ENCODE peak calls at places on chromosomes 11 and 22, in seven cellular contexts. B, K, Q, U, D, H and N are unnamed samples.

GRCh38 chr11:26993965-26994446 is at the start of gene FIBIN:
- DNase-seq in B (no peak), K (no peak), Q (peak; percentile 48), U (no peak), D (no peak), H (peak; percentile 78), N (no peak)

GRCh38 chr22:17774206-17774927 is at the start of gene BID:
- DNase-seq in B (peak; percentile 29), K (peak; percentile 72), Q (peak; percentile 46), U (peak; percentile 72), D (no peak), H (peak; percentile 23), N (no peak)

GRCh38 chr22:26656896-26657851 is at the start of gene MIAT:
- DNase-seq in B (peak; percentile 55), K (peak; percentile 34), Q (peak; percentile 24), U (no peak), D (no peak), H (no peak), N (no peak)

GRCh38 chr11:120663142-120663541 is 151.6 kb downstream of the GRIK4 start:
- DNase-seq in B (no peak), K (no peak), Q (no peak), U (no peak), D (no peak), H (no peak), N (no peak)

GRCh38 chr11:130897262-130898182 is 18.8 kb downstream of the SNX19 start:
- DNase-seq in B (no peak), K (peak; percentile 31), Q (peak; percentile 81), U (no peak), D (peak; percentile 62), H (peak; percentile 94), N (peak; percentile 40)

GRCh38 chr11:6579681-6580080 is 23.7 kb downstream of the RRP8 start:
- DNase-seq in B (no peak), K (no peak), Q (no peak), U (no peak), D (no peak), H (no peak), N (no peak)

GRCh38 chr22:36365020-36365411 is 22.8 kb downstream of the MYH9 start:
- DNase-seq in B (peak; percentile 90), K (peak; percentile 67), Q (peak; percentile 99), U (peak; percentile 77), D (peak; percentile 91), H (peak; percentile 93), N (peak; percentile 71)

GRCh38 chr22:20937794-20938148 is 20.6 kb downstream of the CRKL start:
- DNase-seq in B (no peak), K (no peak), Q (no peak), U (no peak), D (no peak), H (no peak), N (no peak)

GRCh38 chr11:66336234-66337102 is at the start of gene RIN1:
- DNase-seq in B (peak; percentile 59), K (peak; percentile 81), Q (peak; percentile 100), U (peak; percentile 52), D (peak; percentile 98), H (peak; percentile 96), N (peak; percentile 99)

GRCh38 chr22:38871360-38872171 is 450 bp downstream of the CBX6 start:
- DNase-seq in B (no peak), K (no peak), Q (peak; percentile 30), U (no peak), D (no peak), H (no peak), N (no peak)

GRCh38 chr11:100774859-100775258 is 87.8 kb downstream of the ARHGAP42 start:
- DNase-seq in B (no peak), K (no peak), Q (no peak), U (no peak), D (no peak), H (no peak), N (no peak)

GRCh38 chr11:134228625-134229024 is 4.2 kb downstream of the VPS26B start:
- DNase-seq in B (peak; percentile 50), K (no peak), Q (peak; percentile 80), U (peak; percentile 85), D (no peak), H (no peak), N (no peak)

GRCh38 chr11:59197990-59198389 is 14.7 kb downstream of the MPEG1 start:
- DNase-seq in B (no peak), K (no peak), Q (no peak), U (no peak), D (no peak), H (no peak), N (peak; percentile 23)

GRCh38 chr22:30040499-30041055 is 39.7 kb upstream of the HORMAD2 start:
- DNase-seq in B (no peak), K (no peak), Q (no peak), U (no peak), D (no peak), H (no peak), N (no peak)

GRCh38 chr11:125141686-125142535 is 22.6 kb upstream of the PKNOX2 start:
- DNase-seq in B (peak; percentile 21), K (no peak), Q (peak; percentile 32), U (peak; percentile 62), D (no peak), H (peak; percentile 40), N (no peak)

GRCh38 chr11:126311464-126312291 is 7.8 kb downstream of the DCPS start:
- DNase-seq in B (no peak), K (no peak), Q (no peak), U (no peak), D (no peak), H (no peak), N (no peak)

GRCh38 chr22:49087716-49088660 is 739.7 kb downstream of the BRD1 start:
- DNase-seq in B (no peak), K (no peak), Q (no peak), U (no peak), D (no peak), H (no peak), N (no peak)

GRCh38 chr11:27388869-27389268 is 25.9 kb upstream of the CCDC34 start:
- DNase-seq in B (no peak), K (no peak), Q (no peak), U (no peak), D (no peak), H (no peak), N (no peak)

GRCh38 chr22:33210129-33210784 is 152.1 kb upstream of the SYN3 start:
- DNase-seq in B (no peak), K (peak; percentile 24), Q (peak; percentile 22), U (peak; percentile 68), D (no peak), H (peak; percentile 34), N (peak; percentile 5)

GRCh38 chr11:74739546-74740270 is 8.5 kb upstream of the CHRDL2 start:
- DNase-seq in B (peak; percentile 14), K (peak; percentile 36), Q (peak; percentile 69), U (no peak), D (no peak), H (peak; percentile 79), N (peak; percentile 38)

GRCh38 chr11:74307409-74307808 is 4.0 kb downstream of the P4HA3 start:
- DNase-seq in B (no peak), K (no peak), Q (no peak), U (no peak), D (no peak), H (no peak), N (no peak)

GRCh38 chr11:65859812-65860277 is 388 bp upstream of the MUS81 start:
- DNase-seq in B (no peak), K (no peak), Q (no peak), U (no peak), D (peak; percentile 72), H (no peak), N (no peak)

GRCh38 chr22:38080847-38081635 is 2.9 kb downstream of the SLC16A8 start:
- DNase-seq in B (no peak), K (peak; percentile 41), Q (peak; percentile 39), U (no peak), D (no peak), H (no peak), N (no peak)

GRCh38 chr11:69815973-69816372 is 3.2 kb downstream of the FGF3 start:
- DNase-seq in B (no peak), K (no peak), Q (no peak), U (no peak), D (no peak), H (no peak), N (no peak)

GRCh38 chr11:122306776-122307479 is 190.9 kb upstream of the BLID start:
- DNase-seq in B (no peak), K (no peak), Q (no peak), U (no peak), D (no peak), H (no peak), N (no peak)

GRCh38 chr11:33452806-33453205 is 195.6 kb downstream of the HIPK3 start:
- DNase-seq in B (no peak), K (no peak), Q (peak; percentile 88), U (no peak), D (peak; percentile 82), H (peak; percentile 60), N (peak; percentile 4)

GRCh38 chr11:104073950-104074349 is 37.5 kb downstream of the DDI1 start:
- DNase-seq in B (no peak), K (no peak), Q (peak; percentile 11), U (no peak), D (no peak), H (peak; percentile 50), N (no peak)

GRCh38 chr22:24156915-24157782 is 24.1 kb upstream of the SUSD2 start:
- DNase-seq in B (peak; percentile 90), K (peak; percentile 90), Q (peak; percentile 88), U (peak; percentile 93), D (no peak), H (peak; percentile 85), N (peak; percentile 69)